ENCODE peak calls at places on chromosomes 2 and 18, in six cellular contexts. G is CD4-positive, CD25-positive, alpha-beta regulatory T cell; Z is stomach; D is aorta; C is CD8-positive, alpha-beta T cell; Q is GM23248. P is an unnamed sample. For H3K36me3 and H3K27me3, the result is how much of the 10 kb centered on the place peaks cover.

GRCh38 chr2:10433264-10433947 is 14.7 kb downstream of the ODC1 start:
- DNase-seq in G (no peak), Z (no peak), D (no peak), C (no peak), Q (no peak), P (no peak)

GRCh38 chr18:69948919-69949537 is 1.4 kb upstream of the CD226 start:
- DNase-seq in G (peak), Z (peak), D (peak), C (no peak), Q (no peak), P (peak)

GRCh38 chr18:79588636-79589481 is 90.7 kb upstream of the CTDP1 start:
- DNase-seq in G (no peak), Z (peak), D (peak), C (no peak), Q (peak), P (peak)

GRCh38 chr2:55010149-55010591 is 40.1 kb downstream of the RTN4 start:
- DNase-seq in G (peak), Z (peak), D (no peak), C (peak), Q (peak), P (peak)

GRCh38 chr2:173079968-173080860 is 4.6 kb downstream of the MAP3K20 start:
- DNase-seq in G (no peak), Z (no peak), D (no peak), C (no peak), Q (peak), P (peak)

GRCh38 chr2:223586261-223586660 is 15.9 kb downstream of the SCG2 start:
- DNase-seq in G (no peak), Z (no peak), D (no peak), C (no peak), Q (peak), P (no peak)

GRCh38 chr2:226888378-226888915 is 52.6 kb downstream of the RHBDD1 start:
- DNase-seq in G (no peak), Z (no peak), D (no peak), C (no peak), Q (peak), P (peak)

GRCh38 chr2:85440736-85441135 is 22.2 kb downstream of the SH2D6 start:
- DNase-seq in G (no peak), Z (no peak), D (no peak), C (no peak), Q (no peak), P (no peak)

GRCh38 chr2:241569831-241570281 is 11.3 kb downstream of the BOK start:
- DNase-seq in G (no peak), Z (no peak), D (peak), C (no peak), Q (no peak), P (no peak)

GRCh38 chr18:55524353-55525123 is 63.5 kb downstream of the TCF4 start:
- DNase-seq in G (no peak), Z (no peak), D (no peak), C (no peak), Q (no peak), P (no peak)

GRCh38 chr18:1659190-1659589 is 754.5 kb downstream of the ADCYAP1 start:
- DNase-seq in G (no peak), Z (no peak), D (no peak), C (no peak), Q (no peak), P (no peak)

GRCh38 chr2:54348672-54349071 is 92.6 kb upstream of the TSPYL6 start:
- DNase-seq in G (no peak), Z (no peak), D (no peak), C (no peak), Q (peak), P (peak)

GRCh38 chr2:75221872-75222271 is 22.6 kb upstream of the TACR1 start:
- DNase-seq in G (no peak), Z (no peak), D (no peak), C (no peak), Q (peak), P (no peak)

GRCh38 chr2:119659601-119660342 is 19.2 kb upstream of the TMEM177 start:
- DNase-seq in G (peak), Z (peak), D (no peak), C (no peak), Q (peak), P (peak)

GRCh38 chr18:6404834-6405233 is 9.9 kb downstream of the L3MBTL4 start:
- DNase-seq in G (no peak), Z (no peak), D (no peak), C (no peak), Q (no peak), P (no peak)

GRCh38 chr18:31281437-31281836 is 36.5 kb upstream of the DSG1 start:
- DNase-seq in G (no peak), Z (no peak), D (no peak), C (no peak), Q (no peak), P (no peak)

GRCh38 chr2:212970132-212970531 is 181.3 kb downstream of the IKZF2 start:
- DNase-seq in G (no peak), Z (no peak), D (no peak), C (no peak), Q (peak), P (no peak)

GRCh38 chr2:120208381-120209353 is 14.5 kb downstream of the TMEM185B start:
- DNase-seq in G (no peak), Z (no peak), D (no peak), C (no peak), Q (no peak), P (no peak)

GRCh38 chr2:9002637-9003365 is 683 bp downstream of the MBOAT2 start:
- DNase-seq in G (no peak), Z (no peak), D (peak), C (peak), Q (peak), P (no peak)

GRCh38 chr2:59885536-59885935 is 667.9 kb downstream of the BCL11A start:
- DNase-seq in G (no peak), Z (no peak), D (no peak), C (peak), Q (no peak), P (no peak)

GRCh38 chr2:143720093-143720664 is 591.0 kb downstream of the ARHGAP15 start:
- DNase-seq in G (no peak), Z (no peak), D (no peak), C (no peak), Q (no peak), P (no peak)

GRCh38 chr2:75622929-75623328 is 23.7 kb upstream of the MRPL19 start:
- DNase-seq in G (no peak), Z (no peak), D (no peak), C (no peak), Q (no peak), P (no peak)

GRCh38 chr2:239948100-239948881 is 76.9 kb downstream of the NDUFA10 start:
- DNase-seq in G (no peak), Z (peak), D (peak), C (no peak), Q (no peak), P (no peak)

GRCh38 chr18:63314062-63314790 is 5.3 kb downstream of the BCL2 start:
- DNase-seq in G (no peak), Z (no peak), D (no peak), C (no peak), Q (no peak), P (no peak)

GRCh38 chr2:152350155-152350679 is 15.2 kb downstream of the FMNL2 start:
- DNase-seq in G (no peak), Z (no peak), D (no peak), C (no peak), Q (no peak), P (no peak)

GRCh38 chr18:7567487-7568425 is 640 bp downstream of the PTPRM start:
- DNase-seq in G (peak), Z (peak), D (peak), C (no peak), Q (peak), P (peak)

GRCh38 chr2:69168950-69169695 is 156.1 kb downstream of the ANTXR1 start:
- DNase-seq in G (no peak), Z (no peak), D (no peak), C (no peak), Q (no peak), P (no peak)

GRCh38 chr2:200728630-200729029 is 83.1 kb upstream of the BZW1 start:
- DNase-seq in G (no peak), Z (no peak), D (no peak), C (no peak), Q (peak), P (no peak)

GRCh38 chr2:141666191-141666590 is 464.6 kb downstream of the LRP1B start:
- DNase-seq in G (no peak), Z (no peak), D (no peak), C (no peak), Q (no peak), P (no peak)

GRCh38 chr2:140528982-140529381 is 1601.8 kb downstream of the LRP1B start:
- DNase-seq in G (no peak), Z (no peak), D (no peak), C (no peak), Q (no peak), P (no peak)

GRCh38 chr2:128510701-128511100 is 192.0 kb upstream of the HS6ST1 start:
- DNase-seq in G (no peak), Z (no peak), D (no peak), C (no peak), Q (peak), P (no peak)

GRCh38 chr2:60906395-60906794 is 25.0 kb downstream of the REL start:
- DNase-seq in G (no peak), Z (no peak), D (no peak), C (no peak), Q (no peak), P (no peak)

GRCh38 chr2:239601880-239602279 is 201.1 kb upstream of the HDAC4 start:
- DNase-seq in G (no peak), Z (no peak), D (peak), C (no peak), Q (no peak), P (no peak)

GRCh38 chr2:238727585-238728321 is 120.1 kb upstream of the TWIST2 start:
- DNase-seq in G (no peak), Z (no peak), D (peak), C (no peak), Q (peak), P (no peak)

GRCh38 chr2:229805559-229805958 is 91.2 kb upstream of the DNER start:
- DNase-seq in G (no peak), Z (no peak), D (no peak), C (no peak), Q (no peak), P (no peak)
- H3K36me3 ChIP-seq in G (half or more), Z (half or more), D (under half), C (under half), Q (half or more), P (under half)

GRCh38 chr2:202036601-202037037 is 3.0 kb downstream of the FZD7 start:
- DNase-seq in G (no peak), Z (no peak), D (no peak), C (no peak), Q (peak), P (no peak)
- H3K27me3 ChIP-seq in G (under half), Z (under half), D (under half), C (under half), Q (under half), P (under half)

GRCh38 chr2:237097326-237097910 is 11.7 kb downstream of the COPS8 start:
- DNase-seq in G (no peak), Z (no peak), D (no peak), C (no peak), Q (peak), P (no peak)
- H3K36me3 ChIP-seq in G (half or more), Z (half or more), D (under half), C (under half), Q (under half), P (under half)

DNA sequence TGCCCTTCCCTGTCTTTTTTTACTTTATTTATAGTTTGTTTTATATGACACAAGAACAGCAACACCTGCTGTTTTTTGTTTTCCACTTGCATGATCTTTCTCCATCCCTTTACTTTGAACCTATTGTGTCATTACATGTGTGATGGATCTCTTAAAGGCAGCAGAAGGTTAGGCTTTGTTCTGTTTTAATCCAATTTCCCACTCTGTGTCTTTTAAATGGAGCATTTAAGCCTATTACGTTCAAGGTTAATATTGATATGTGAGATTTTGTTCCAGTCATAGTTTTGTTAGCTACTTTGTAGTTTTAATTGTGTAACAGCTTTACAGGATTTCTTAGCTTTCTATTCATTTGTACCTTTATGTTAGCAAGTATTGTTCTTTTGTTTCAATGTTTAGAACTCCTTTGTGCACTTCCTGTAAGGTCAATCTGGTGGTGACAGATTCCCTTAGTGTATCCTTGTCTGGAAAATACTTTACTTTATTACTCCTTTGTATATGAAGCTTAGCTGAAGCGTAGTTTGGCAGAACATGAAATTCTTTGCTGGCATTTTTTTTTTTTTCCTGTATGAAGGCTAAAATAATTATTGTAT is 1443.0 kb upstream of the LRRTM1 start:
- DNase-seq in G (no peak), Z (no peak), D (no peak), C (no peak), Q (no peak), P (no peak)
- H3K27me3 ChIP-seq in G (under half), Z (under half), D (under half), C (under half), Q (under half), P (under half)

GRCh38 chr18:35478520-35479435 is 19.0 kb downstream of the INO80C start:
- DNase-seq in G (peak), Z (peak), D (no peak), C (no peak), Q (peak), P (peak)

GRCh38 chr18:35477974-35478373 is 19.8 kb downstream of the INO80C start:
- DNase-seq in G (no peak), Z (no peak), D (no peak), C (no peak), Q (no peak), P (no peak)

GRCh38 chr18:35481960-35482366 is 15.8 kb downstream of the INO80C start:
- DNase-seq in G (no peak), Z (no peak), D (no peak), C (no peak), Q (no peak), P (peak)

GRCh38 chr18:35477497-35477896 is 20.3 kb downstream of the INO80C start:
- DNase-seq in G (no peak), Z (no peak), D (no peak), C (no peak), Q (no peak), P (no peak)

GRCh38 chr18:35479911-35480586 is 17.7 kb downstream of the INO80C start:
- DNase-seq in G (no peak), Z (peak), D (no peak), C (no peak), Q (no peak), P (peak)
- H3K36me3 ChIP-seq in G (under half), Z (under half), D (under half), C (under half), Q (under half), P (under half)

GRCh38 chr18:37537868-37538525 is 27.6 kb downstream of the CELF4 start:
- DNase-seq in G (peak), Z (peak), D (peak), C (no peak), Q (peak), P (peak)

GRCh38 chr18:37541517-37541916 is 24.1 kb downstream of the CELF4 start:
- DNase-seq in G (no peak), Z (no peak), D (peak), C (no peak), Q (no peak), P (no peak)

GRCh38 chr18:37538526-37539205 is 26.9 kb downstream of the CELF4 start:
- DNase-seq in G (no peak), Z (no peak), D (peak), C (no peak), Q (no peak), P (no peak)

GRCh38 chr18:37540424-37541121 is 25.0 kb downstream of the CELF4 start:
- DNase-seq in G (no peak), Z (no peak), D (peak), C (no peak), Q (no peak), P (no peak)

DNA sequence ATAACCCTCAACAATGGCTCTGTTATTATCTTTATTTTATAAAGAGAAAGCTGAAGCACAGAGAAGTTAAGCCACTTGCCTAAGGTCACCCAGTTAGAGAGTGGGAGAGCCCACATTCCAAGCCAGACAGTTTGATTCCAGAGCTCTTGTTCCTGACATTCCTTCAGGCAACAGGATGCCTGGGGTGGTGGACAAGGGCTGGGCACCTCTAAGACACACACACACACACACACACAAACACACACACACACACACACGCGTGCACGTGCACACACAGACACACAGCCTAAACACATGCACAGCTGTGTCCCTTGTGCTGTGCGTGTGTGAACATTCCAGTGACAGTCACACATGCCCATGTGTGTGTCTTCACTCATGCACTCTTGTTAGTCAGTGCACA is 26.4 kb downstream of the CELF4 start:
- DNase-seq in G (no peak), Z (no peak), D (peak), C (no peak), Q (no peak), P (no peak)
- H3K27me3 ChIP-seq in G (under half), Z (under half), D (under half), C (under half), Q (under half), P (under half)

DNA sequence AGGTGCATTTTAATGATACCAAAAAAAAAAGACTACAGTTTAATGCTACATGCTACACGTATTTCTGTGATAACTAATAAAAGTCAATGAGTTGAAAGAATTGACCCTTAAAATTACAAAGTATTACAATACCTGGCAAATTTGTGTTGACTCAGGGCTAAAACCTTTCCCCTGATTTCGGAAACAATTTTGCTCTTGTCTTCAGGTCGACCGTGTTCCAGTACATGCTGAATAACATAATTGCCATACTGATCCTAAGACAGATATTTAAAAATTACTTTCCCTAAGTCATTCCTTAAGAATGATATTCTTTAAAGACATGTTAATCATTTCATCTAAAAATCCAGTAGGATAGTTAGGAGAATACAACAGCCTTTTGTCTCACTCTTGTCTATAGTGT is 29.8 kb upstream of the SDC1 start:
- DNase-seq in G (no peak), Z (no peak), D (no peak), C (no peak), Q (no peak), P (no peak)
- H3K36me3 ChIP-seq in G (half or more), Z (half or more), D (under half), C (half or more), Q (half or more), P (under half)

P was measured in small intestine.